ENCODE peak calls at places on chromosomes 2 and 18, in nine cellular contexts. P is mammary epithelial cell; O is IMR-90; B is heart right ventricle; G is H1; C is CD4-positive, CD25-positive, alpha-beta regulatory T cell; Z is lower lobe of right lung; M is upper lobe of left lung; R is upper lobe of right lung. Q is an unnamed sample. For H3K4me1 and H3K36me3, the result is how much of the 10 kb centered on the place peaks cover.

GRCh38 chr2:57987835-57988573 is 58.6 kb upstream of the VRK2 start:
- DNase-seq in R (no peak), O (no peak), P (peak), C (no peak), M (no peak), Z (no peak), G (no peak), B (no peak), Q (no peak)

GRCh38 chr18:80191264-80191663 is 56.0 kb downstream of the PARD6G start:
- DNase-seq in R (no peak), G (peak), C (no peak), Z (no peak), O (no peak), M (no peak), B (no peak), P (no peak), Q (no peak)

GRCh38 chr2:50098242-50098641 is 933.7 kb downstream of the NRXN1 start:
- DNase-seq in G (no peak), B (no peak), M (no peak), Z (no peak), P (no peak), C (no peak), R (no peak), O (no peak), Q (no peak)

GRCh38 chr18:54215069-54215468 is 9.4 kb downstream of the MBD2 start:
- DNase-seq in M (no peak), G (no peak), Z (no peak), B (no peak), R (no peak), O (peak), C (no peak), P (peak), Q (no peak)

GRCh38 chr2:214006601-214007000 is 404.3 kb upstream of the VWC2L start:
- DNase-seq in B (no peak), C (no peak), M (no peak), Z (no peak), O (peak), R (no peak), P (peak), G (no peak), Q (no peak)

GRCh38 chr2:239114616-239115265 is 266.9 kb downstream of the TWIST2 start:
- DNase-seq in Z (no peak), O (no peak), P (no peak), G (no peak), R (no peak), M (no peak), C (no peak), B (peak), Q (no peak)

GRCh38 chr2:219440388-219441256 is 6.0 kb downstream of the SPEG start:
- DNase-seq in C (no peak), Z (no peak), B (no peak), P (peak), G (no peak), R (no peak), O (peak), M (no peak), Q (no peak)

GRCh38 chr18:23442958-23443357 is 10.1 kb upstream of the RIOK3 start:
- DNase-seq in R (no peak), O (no peak), Z (no peak), B (no peak), C (no peak), P (no peak), G (no peak), M (no peak), Q (no peak)

GRCh38 chr18:3595282-3596273 is 145.6 kb downstream of the TGIF1 start:
- DNase-seq in Z (no peak), C (peak), R (no peak), P (peak), B (no peak), O (peak), M (peak), G (no peak), Q (peak)

GRCh38 chr2:115484983-115485382 is 1042.5 kb downstream of the DPP10 start:
- DNase-seq in O (no peak), M (no peak), G (no peak), R (no peak), B (no peak), Z (no peak), P (no peak), C (no peak), Q (no peak)

GRCh38 chr2:149148195-149149006 is 109.9 kb downstream of the LYPD6B start:
- DNase-seq in M (no peak), C (no peak), Z (no peak), O (no peak), G (no peak), R (no peak), B (no peak), P (no peak), Q (no peak)

GRCh38 chr2:23286765-23287155 is 98.2 kb upstream of the KLHL29 start:
- DNase-seq in M (no peak), O (peak), P (peak), C (no peak), R (no peak), G (no peak), Z (no peak), B (peak), Q (no peak)

GRCh38 chr2:101696272-101697123 is 1.0 kb upstream of the MAP4K4 start:
- DNase-seq in P (peak), M (peak), C (no peak), G (no peak), O (no peak), R (peak), Z (peak), B (no peak), Q (no peak)

GRCh38 chr2:71746946-71747501 is 293.7 kb downstream of the DYSF start:
- DNase-seq in G (no peak), B (peak), O (no peak), C (no peak), P (peak), R (no peak), Z (peak), M (peak), Q (peak)

GRCh38 chr2:68319397-68320117 is at the start of gene CNRIP1:
- DNase-seq in M (peak), R (peak), B (peak), C (no peak), O (peak), P (peak), Z (peak), G (peak), Q (peak)

GRCh38 chr2:19352946-19353720 is 5.3 kb downstream of the OSR1 start:
- DNase-seq in Z (no peak), O (no peak), R (no peak), P (no peak), G (no peak), M (no peak), C (no peak), B (no peak), Q (no peak)

GRCh38 chr2:133605031-133605773 is 36.9 kb upstream of the NCKAP5 start:
- DNase-seq in O (peak), G (no peak), B (no peak), Z (no peak), C (no peak), P (no peak), R (no peak), M (no peak), Q (no peak)

GRCh38 chr2:213232649-213233437 is 51.4 kb upstream of the SPAG16 start:
- DNase-seq in R (no peak), M (no peak), Z (no peak), C (peak), P (no peak), G (no peak), B (no peak), O (peak), Q (no peak)

GRCh38 chr2:237744613-237745249 is 53.8 kb upstream of the RBM44 start:
- DNase-seq in P (peak), M (peak), O (peak), B (peak), Z (peak), G (peak), R (peak), C (peak), Q (no peak)

GRCh38 chr2:17543131-17543660 is 2.7 kb downstream of the VSNL1 start:
- DNase-seq in C (no peak), G (no peak), M (no peak), R (no peak), Z (no peak), B (no peak), O (no peak), P (peak), Q (no peak)

GRCh38 chr2:179141206-179141605 is 91.3 kb upstream of the CCDC141 start:
- DNase-seq in Z (no peak), M (no peak), C (no peak), G (no peak), R (no peak), O (no peak), B (no peak), P (peak), Q (no peak)

GRCh38 chr18:32771169-32771751 is 1.6 kb downstream of the KLHL14 start:
- DNase-seq in O (no peak), C (no peak), Z (no peak), G (peak), P (no peak), M (no peak), R (no peak), B (no peak), Q (no peak)

GRCh38 chr2:36562973-36563532 is 34.9 kb downstream of the FEZ2 start:
- DNase-seq in R (no peak), C (no peak), M (no peak), O (peak), G (no peak), P (peak), B (no peak), Z (no peak), Q (no peak)

GRCh38 chr18:13562494-13563029 is 163.8 kb downstream of the FAM210A start:
- DNase-seq in R (peak), P (no peak), C (peak), M (peak), G (no peak), O (no peak), Z (peak), B (no peak), Q (no peak)

GRCh38 chr2:241049739-241050623 is 51.6 kb downstream of the SNED1 start:
- DNase-seq in O (no peak), B (peak), G (peak), Z (no peak), C (no peak), M (peak), R (no peak), P (no peak), Q (no peak)
- H3K4me1 ChIP-seq in O (under half), B (under half), G (under half), Z (under half), C (under half), M (under half), R (under half), P (under half), Q (under half)

GRCh38 chr18:28078849-28079248 is 98.1 kb downstream of the CDH2 start:
- DNase-seq in M (no peak), C (no peak), P (no peak), R (no peak), Z (no peak), G (no peak), O (peak), B (no peak), Q (no peak)

GRCh38 chr18:28081516-28081915 is 95.4 kb downstream of the CDH2 start:
- DNase-seq in M (no peak), C (no peak), B (no peak), R (no peak), P (no peak), O (no peak), G (no peak), Z (no peak), Q (no peak)

GRCh38 chr18:28078298-28078697 is 98.6 kb downstream of the CDH2 start:
- DNase-seq in B (no peak), M (no peak), R (no peak), O (no peak), Z (no peak), P (no peak), C (no peak), G (no peak), Q (no peak)

GRCh38 chr18:28080876-28081300 is 96.0 kb downstream of the CDH2 start:
- DNase-seq in M (no peak), G (no peak), B (no peak), R (no peak), P (no peak), O (peak), C (no peak), Z (no peak), Q (no peak)

GRCh38 chr18:28079883-28080282 is 97.0 kb downstream of the CDH2 start:
- DNase-seq in B (no peak), Z (no peak), R (no peak), G (no peak), P (no peak), O (no peak), C (no peak), M (no peak), Q (no peak)
- H3K27ac ChIP-seq in B (no peak), Z (no peak), R (no peak), G (no peak), P (no peak), O (no peak), C (no peak), M (no peak), Q (no peak)

GRCh38 chr2:39991298-39991697 is 212.2 kb upstream of the THUMPD2 start:
- DNase-seq in G (no peak), Z (no peak), C (no peak), B (no peak), M (no peak), R (no peak), P (peak), O (peak), Q (no peak)
- H3K36me3 ChIP-seq in G (under half), Z (under half), C (under half), B (under half), M (under half), R (under half), P (under half), O (under half), Q (under half)

DNA sequence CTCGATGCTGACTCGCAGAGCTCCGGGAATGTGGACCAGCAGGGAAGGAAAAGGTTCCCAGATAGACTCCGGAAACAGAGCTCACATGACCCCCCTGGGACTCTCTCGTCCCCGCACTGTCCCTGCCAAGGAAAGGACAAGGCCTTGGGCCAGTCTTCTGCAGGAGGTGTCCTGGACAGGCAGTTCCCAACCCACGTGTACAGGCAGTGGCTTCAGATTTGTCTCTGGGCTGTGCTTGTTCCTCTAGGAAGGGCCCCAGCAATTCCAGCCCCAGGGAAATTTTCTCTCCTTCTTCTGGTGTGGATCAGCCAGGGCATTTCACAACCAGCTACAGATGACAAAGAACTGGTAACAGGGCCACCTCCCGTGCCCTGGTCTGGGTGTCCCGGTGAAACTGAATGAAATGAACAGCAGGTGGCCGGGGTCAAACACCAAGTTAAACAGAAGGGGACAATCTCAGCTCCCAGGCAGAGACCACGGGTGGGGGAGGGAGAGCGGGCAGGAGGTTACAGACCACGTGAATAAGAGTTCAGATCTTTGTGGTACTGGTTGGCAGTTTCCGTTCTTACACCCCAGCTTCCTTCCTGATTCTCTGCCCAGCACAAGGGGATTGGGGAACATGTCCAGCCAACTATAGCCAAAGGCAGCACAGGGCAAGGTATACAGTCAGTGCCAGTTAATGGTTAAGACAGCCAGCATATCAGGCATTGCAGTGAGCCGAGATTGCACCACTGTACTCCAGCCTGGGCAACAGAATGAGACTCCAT is 52.2 kb upstream of the CAB39 start:
- DNase-seq in M (peak), B (peak), R (peak), Z (peak), C (peak), O (no peak), P (no peak), G (no peak), Q (no peak)
- H3K4me1 ChIP-seq in M (under half), B (under half), R (under half), Z (half or more), C (half or more), O (under half), P (under half), G (under half), Q (under half)

DNA sequence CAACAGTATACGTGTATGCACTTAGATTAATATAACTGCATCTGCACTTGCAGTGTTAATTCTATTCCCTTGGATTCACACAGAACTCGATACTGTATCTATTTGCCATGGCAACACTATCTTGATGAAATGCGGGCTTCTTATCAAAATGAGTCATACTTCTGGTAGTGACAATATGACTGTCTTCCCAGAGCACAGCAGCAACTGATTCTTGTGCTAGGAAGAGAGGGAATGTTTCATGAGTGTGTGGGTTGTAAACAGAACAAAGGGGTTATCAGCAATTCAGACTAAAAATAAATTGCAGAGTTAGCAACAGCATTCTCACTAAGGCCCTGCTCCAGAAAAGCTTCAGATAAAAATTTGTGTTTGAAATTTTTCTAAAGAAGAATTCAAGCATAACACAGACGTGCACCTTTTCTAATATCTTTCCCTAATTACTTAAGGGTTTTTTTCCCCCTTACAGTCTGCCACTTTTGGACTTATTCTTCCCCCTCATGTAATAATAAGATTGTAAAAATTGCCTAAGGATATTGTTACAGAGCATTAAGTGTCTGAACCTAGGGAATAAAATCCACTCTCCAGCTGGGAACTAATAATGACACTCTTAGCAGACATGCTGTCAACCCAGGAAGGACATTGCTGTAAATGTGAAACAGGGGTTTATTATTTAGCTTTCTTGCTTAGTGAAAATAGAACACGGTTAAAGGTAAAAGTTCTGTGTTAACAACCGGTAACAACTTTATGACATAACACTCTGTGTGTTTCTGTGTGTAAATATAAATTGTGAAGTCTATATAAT is 100.0 kb upstream of the SLC38A11 start:
- DNase-seq in B (no peak), G (no peak), P (no peak), M (no peak), C (no peak), O (peak), Z (no peak), R (no peak), Q (no peak)
- H3K27ac ChIP-seq in B (peak), G (no peak), P (no peak), M (no peak), C (no peak), O (no peak), Z (no peak), R (no peak), Q (no peak)

DNA sequence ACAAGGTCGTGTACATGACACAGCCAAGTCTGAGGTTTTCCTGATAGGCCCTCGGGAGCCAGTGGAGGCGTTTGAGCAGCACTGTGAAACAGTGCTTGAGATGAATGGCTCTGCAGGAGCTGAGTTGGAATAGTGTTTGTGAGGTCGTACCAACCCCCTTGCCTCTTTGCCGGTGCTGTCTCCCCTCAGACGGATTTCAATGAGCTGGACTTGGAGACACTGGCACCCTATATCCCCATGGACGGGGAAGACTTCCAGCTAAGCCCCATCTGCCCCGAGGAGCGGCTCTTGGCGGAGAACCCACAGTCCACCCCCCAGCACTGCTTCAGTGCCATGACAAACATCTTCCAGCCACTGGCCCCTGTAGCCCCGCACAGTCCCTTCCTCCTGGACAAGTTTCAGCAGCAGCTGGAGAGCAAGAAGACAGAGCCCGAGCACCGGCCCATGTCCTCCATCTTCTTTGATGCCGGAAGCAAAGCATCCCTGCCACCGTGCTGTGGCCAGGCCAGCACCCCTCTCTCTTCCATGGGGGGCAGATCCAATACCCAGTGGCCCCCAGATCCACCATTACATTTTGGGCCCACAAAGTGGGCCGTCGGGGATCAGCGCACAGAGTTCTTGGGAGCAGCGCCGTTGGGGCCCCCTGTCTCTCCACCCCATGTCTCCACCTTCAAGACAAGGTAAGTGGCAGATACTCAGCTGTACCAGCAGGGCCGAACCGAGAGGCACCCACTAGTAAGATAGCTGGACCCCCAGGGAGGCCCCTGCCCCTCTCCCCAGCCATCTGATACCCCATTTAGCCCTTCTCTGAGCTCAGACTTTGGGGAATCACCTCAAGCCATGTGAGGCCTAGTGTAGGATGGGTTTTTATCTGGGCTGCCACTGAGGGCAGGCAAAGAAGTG is 83.1 kb downstream of the EPAS1 start:
- DNase-seq in B (no peak), R (no peak), Z (no peak), O (no peak), P (no peak), C (no peak), M (no peak), G (no peak), Q (no peak)
- H3K36me3 ChIP-seq in B (half or more), R (half or more), Z (half or more), O (half or more), P (under half), C (under half), M (half or more), G (under half), Q (half or more)

GRCh38 chr2:105842555-105842954 is 97.8 kb downstream of the NCK2 start:
- DNase-seq in O (no peak), B (no peak), Z (no peak), C (no peak), P (no peak), G (no peak), R (no peak), M (no peak), Q (no peak)
- H3K4me1 ChIP-seq in O (under half), B (under half), Z (under half), C (half or more), P (under half), G (under half), R (under half), M (under half), Q (under half)

DNA sequence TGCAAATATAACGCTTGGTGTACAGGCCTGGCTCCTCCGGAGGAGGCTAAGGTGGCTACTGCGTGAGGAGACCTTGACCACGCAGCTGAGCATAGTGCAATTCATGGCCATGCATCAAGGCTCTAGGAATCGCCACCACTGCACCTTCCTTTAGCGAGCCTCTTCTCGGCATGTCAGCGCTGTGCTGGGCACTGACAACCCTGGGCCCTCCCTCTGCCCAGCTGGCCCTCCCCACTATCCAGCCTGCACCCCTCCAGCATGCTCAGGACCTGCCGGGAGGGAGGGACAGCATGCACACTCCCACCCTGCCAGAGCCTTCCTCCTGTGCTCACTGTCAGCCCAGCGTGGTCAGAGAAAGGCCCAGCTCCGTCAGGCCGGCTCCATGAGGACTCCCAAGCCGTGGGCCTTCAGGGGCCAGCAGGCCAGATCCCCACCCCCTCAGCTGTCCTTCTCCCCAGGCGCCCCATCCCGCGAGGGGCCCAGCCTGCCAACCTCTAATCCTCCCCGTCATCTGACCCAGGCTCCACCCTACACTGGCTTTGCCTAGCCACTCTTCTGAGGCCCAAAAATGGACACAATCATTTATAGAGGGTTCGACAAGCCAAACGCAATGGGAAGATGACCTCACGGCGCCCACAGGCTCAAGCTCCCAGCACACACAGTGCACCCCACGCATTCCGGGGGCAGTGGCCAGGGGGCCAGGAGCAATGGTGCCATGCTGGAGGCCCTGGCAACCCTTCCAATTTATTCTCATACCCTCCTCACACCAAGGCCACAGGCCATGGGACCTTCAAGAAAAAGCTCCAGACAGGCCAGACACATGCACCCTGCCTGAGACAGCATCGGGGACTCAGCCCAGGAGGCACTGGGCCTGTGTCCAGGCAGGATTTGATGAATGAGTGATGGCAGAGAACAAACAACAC is 3.5 kb downstream of the BIN1 start:
- DNase-seq in P (no peak), O (no peak), R (no peak), G (no peak), Z (no peak), C (no peak), M (peak), B (no peak), Q (no peak)
- H3K27ac ChIP-seq in P (no peak), O (no peak), R (no peak), G (no peak), Z (no peak), C (no peak), M (no peak), B (no peak), Q (no peak)

Q was measured in thoracic aorta.